ENCODE peak calls at places on chromosomes 11 and 22, in four cellular contexts. R, X, G and O are unnamed samples.

GRCh38 chr11:101487775-101488174 is 96.0 kb downstream of the TRPC6 start:
- DNase-seq in R (no peak), X (no peak), G (peak), O (no peak)

GRCh38 chr11:940496-941135 is 14.9 kb downstream of the AP2A2 start:
- DNase-seq in R (no peak), X (no peak), G (no peak), O (no peak)

GRCh38 chr11:359181-359714 is 10.1 kb upstream of the B4GALNT4 start:
- DNase-seq in R (no peak), X (no peak), G (no peak), O (peak)

GRCh38 chr11:2303627-2304155 is 1.9 kb downstream of the TSPAN32 start:
- DNase-seq in R (no peak), X (peak), G (no peak), O (no peak)

GRCh38 chr11:110968348-110969062 is 256.3 kb upstream of the ARHGAP20 start:
- DNase-seq in R (no peak), X (no peak), G (peak), O (no peak)

GRCh38 chr22:32334640-32335365 is 22.9 kb upstream of the RFPL3 start:
- DNase-seq in R (no peak), X (no peak), G (no peak), O (peak)

GRCh38 chr11:58134151-58134550 is 8.8 kb upstream of the OR9I1 start:
- DNase-seq in R (no peak), X (no peak), G (peak), O (no peak)

GRCh38 chr11:116851631-116852030 is 14.2 kb upstream of the APOA1 start:
- DNase-seq in R (no peak), X (no peak), G (no peak), O (no peak)

GRCh38 chr11:117319214-117319840 is 3.3 kb upstream of the BACE1 start:
- DNase-seq in R (no peak), X (no peak), G (peak), O (no peak)

GRCh38 chr22:17578129-17578754 is 14.9 kb downstream of the SLC25A18 start:
- DNase-seq in R (peak), X (no peak), G (peak), O (no peak)

GRCh38 chr22:21446827-21447690 is 20.1 kb upstream of the TMEM191C start:
- DNase-seq in R (no peak), X (no peak), G (no peak), O (peak)

GRCh38 chr11:75388386-75389275 is 10.7 kb upstream of the RPS3 start:
- DNase-seq in R (peak), X (peak), G (peak), O (no peak)